ENCODE peak calls at places on chromosomes 3 and 15, in five cellular contexts. One of them, this sample, is unnamed.

GRCh38 chr3:155605571-155605970 is 139.3 kb downstream of the PLCH1 start:
- DNase-seq in aorta: no peak
- DNase-seq in HCT116: no peak
- DNase-seq in PC-9: no peak
- DNase-seq in H9: no peak
- DNase-seq in this sample: no peak

GRCh38 chr15:61447981-61448380 is 218.9 kb upstream of the RORA start:
- DNase-seq in PC-9: no peak
- DNase-seq in aorta: no peak
- DNase-seq in H9: no peak
- DNase-seq in HCT116: no peak
- DNase-seq in this sample: no peak

GRCh38 chr3:86845731-86846130 is 145.2 kb downstream of the VGLL3 start:
- DNase-seq in H9: no peak
- DNase-seq in PC-9: no peak
- DNase-seq in HCT116: no peak
- DNase-seq in aorta: no peak
- DNase-seq in this sample: no peak

GRCh38 chr3:45179163-45179562 is 33.0 kb upstream of the CDCP1 start:
- DNase-seq in aorta: no peak
- DNase-seq in HCT116: no peak
- DNase-seq in PC-9: no peak
- DNase-seq in H9: no peak
- DNase-seq in this sample: no peak

GRCh38 chr3:196263819-196264218 is 23.7 kb downstream of the PCYT1A start:
- DNase-seq in aorta: no peak
- DNase-seq in PC-9: no peak
- DNase-seq in H9: no peak
- DNase-seq in HCT116: no peak
- DNase-seq in this sample: no peak

GRCh38 chr3:156750191-156750873 is 75.8 kb upstream of the LEKR1 start:
- DNase-seq in aorta: no peak
- DNase-seq in HCT116: no peak
- DNase-seq in PC-9: no peak
- DNase-seq in H9: peak
- DNase-seq in this sample: no peak

GRCh38 chr3:107227091-107227490 is 150.1 kb upstream of the CCDC54 start:
- DNase-seq in aorta: no peak
- DNase-seq in H9: no peak
- DNase-seq in PC-9: no peak
- DNase-seq in HCT116: no peak
- DNase-seq in this sample: no peak

GRCh38 chr3:157219215-157219614 is 59.3 kb upstream of the CCNL1 start:
- DNase-seq in aorta: no peak
- DNase-seq in H9: no peak
- DNase-seq in PC-9: no peak
- DNase-seq in HCT116: no peak
- DNase-seq in this sample: no peak

GRCh38 chr3:45932112-45932511 is 11.2 kb upstream of the CXCR6 start:
- DNase-seq in PC-9: no peak
- DNase-seq in aorta: no peak
- DNase-seq in HCT116: no peak
- DNase-seq in H9: no peak
- DNase-seq in this sample: no peak

GRCh38 chr3:188583476-188584161 is 429.7 kb downstream of the LPP start:
- DNase-seq in HCT116: no peak
- DNase-seq in PC-9: no peak
- DNase-seq in aorta: no peak
- DNase-seq in H9: no peak
- DNase-seq in this sample: no peak

GRCh38 chr3:172106989-172107388 is 67.6 kb downstream of the FNDC3B start:
- DNase-seq in PC-9: no peak
- DNase-seq in HCT116: no peak
- DNase-seq in H9: no peak
- DNase-seq in aorta: no peak
- DNase-seq in this sample: no peak

GRCh38 chr3:135736740-135737139 is 228.8 kb upstream of the PPP2R3A start:
- DNase-seq in HCT116: peak
- DNase-seq in aorta: no peak
- DNase-seq in PC-9: no peak
- DNase-seq in H9: peak
- DNase-seq in this sample: no peak

GRCh38 chr3:141454906-141455602 is 31.8 kb upstream of the RASA2 start:
- DNase-seq in PC-9: peak
- DNase-seq in H9: peak
- DNase-seq in HCT116: peak
- DNase-seq in aorta: no peak
- DNase-seq in this sample: no peak

GRCh38 chr3:41207355-41207754 is 8.1 kb downstream of the CTNNB1 start:
- DNase-seq in PC-9: no peak
- DNase-seq in aorta: no peak
- DNase-seq in H9: no peak
- DNase-seq in HCT116: no peak
- DNase-seq in this sample: no peak

GRCh38 chr3:113758389-113759029 is 11.7 kb downstream of the ATP6V1A start:
- DNase-seq in HCT116: no peak
- DNase-seq in H9: no peak
- DNase-seq in PC-9: no peak
- DNase-seq in aorta: no peak
- DNase-seq in this sample: no peak

GRCh38 chr3:65352951-65353350 is 665.2 kb upstream of the ADAMTS9 start:
- DNase-seq in HCT116: no peak
- DNase-seq in H9: no peak
- DNase-seq in PC-9: no peak
- DNase-seq in aorta: no peak
- DNase-seq in this sample: no peak

GRCh38 chr3:151460774-151461450 is at the start of gene IGSF10:
- DNase-seq in HCT116: no peak
- DNase-seq in aorta: peak
- DNase-seq in H9: peak
- DNase-seq in PC-9: no peak
- DNase-seq in this sample: peak

GRCh38 chr15:93495799-93496637 is 407.0 kb upstream of the RGMA start:
- DNase-seq in PC-9: no peak
- DNase-seq in HCT116: no peak
- DNase-seq in aorta: no peak
- DNase-seq in H9: no peak
- DNase-seq in this sample: no peak

GRCh38 chr3:12719984-12720656 is 38.9 kb downstream of the TMEM40 start:
- DNase-seq in HCT116: peak
- DNase-seq in aorta: peak
- DNase-seq in PC-9: peak
- DNase-seq in H9: peak
- DNase-seq in this sample: peak

GRCh38 chr15:42576040-42576594 is 711 bp downstream of the STARD9 start:
- DNase-seq in aorta: no peak
- DNase-seq in PC-9: no peak
- DNase-seq in H9: no peak
- DNase-seq in HCT116: no peak
- DNase-seq in this sample: no peak

GRCh38 chr3:55771503-55771902 is 284.4 kb upstream of the WNT5A start:
- DNase-seq in H9: no peak
- DNase-seq in PC-9: no peak
- DNase-seq in HCT116: no peak
- DNase-seq in aorta: no peak
- DNase-seq in this sample: no peak

GRCh38 chr15:56557415-56557814 is 92.5 kb upstream of the MNS1 start:
- DNase-seq in H9: no peak
- DNase-seq in PC-9: no peak
- DNase-seq in aorta: no peak
- DNase-seq in HCT116: no peak
- DNase-seq in this sample: no peak

GRCh38 chr3:38549957-38550840 is 54.1 kb downstream of the EXOG start:
- DNase-seq in aorta: peak
- DNase-seq in PC-9: no peak
- DNase-seq in HCT116: no peak
- DNase-seq in H9: peak
- DNase-seq in this sample: no peak

GRCh38 chr15:87123676-87124382 is 1044.2 kb downstream of the AGBL1 start:
- DNase-seq in aorta: no peak
- DNase-seq in HCT116: no peak
- DNase-seq in H9: no peak
- DNase-seq in PC-9: no peak
- DNase-seq in this sample: no peak

GRCh38 chr15:38103564-38103963 is 149.1 kb upstream of the SPRED1 start:
- DNase-seq in HCT116: no peak
- DNase-seq in H9: no peak
- DNase-seq in PC-9: no peak
- DNase-seq in aorta: no peak
- DNase-seq in this sample: no peak

GRCh38 chr3:10348404-10348721 is 27.5 kb upstream of the SEC13 start:
- DNase-seq in HCT116: no peak
- DNase-seq in H9: no peak
- DNase-seq in aorta: peak
- DNase-seq in PC-9: no peak
- DNase-seq in this sample: no peak

GRCh38 chr3:196135693-196136639 is 54.1 kb upstream of the TFRC start:
- DNase-seq in aorta: peak
- DNase-seq in H9: no peak
- DNase-seq in PC-9: peak
- DNase-seq in HCT116: no peak
- DNase-seq in this sample: no peak

GRCh38 chr3:32376098-32376497 is 15.6 kb upstream of the CMTM7 start:
- DNase-seq in HCT116: no peak
- DNase-seq in H9: no peak
- DNase-seq in aorta: no peak
- DNase-seq in PC-9: no peak
- DNase-seq in this sample: no peak

GRCh38 chr15:77633913-77634265 is 1.2 kb upstream of the LINGO1 start:
- DNase-seq in aorta: no peak
- DNase-seq in PC-9: no peak
- DNase-seq in H9: peak
- DNase-seq in HCT116: no peak
- DNase-seq in this sample: no peak
- H3K27ac ChIP-seq in aorta: no peak
- H3K27ac ChIP-seq in PC-9: no peak
- H3K27ac ChIP-seq in H9: peak
- H3K27ac ChIP-seq in HCT116: no peak
- H3K27ac ChIP-seq in this sample: no peak

DNA sequence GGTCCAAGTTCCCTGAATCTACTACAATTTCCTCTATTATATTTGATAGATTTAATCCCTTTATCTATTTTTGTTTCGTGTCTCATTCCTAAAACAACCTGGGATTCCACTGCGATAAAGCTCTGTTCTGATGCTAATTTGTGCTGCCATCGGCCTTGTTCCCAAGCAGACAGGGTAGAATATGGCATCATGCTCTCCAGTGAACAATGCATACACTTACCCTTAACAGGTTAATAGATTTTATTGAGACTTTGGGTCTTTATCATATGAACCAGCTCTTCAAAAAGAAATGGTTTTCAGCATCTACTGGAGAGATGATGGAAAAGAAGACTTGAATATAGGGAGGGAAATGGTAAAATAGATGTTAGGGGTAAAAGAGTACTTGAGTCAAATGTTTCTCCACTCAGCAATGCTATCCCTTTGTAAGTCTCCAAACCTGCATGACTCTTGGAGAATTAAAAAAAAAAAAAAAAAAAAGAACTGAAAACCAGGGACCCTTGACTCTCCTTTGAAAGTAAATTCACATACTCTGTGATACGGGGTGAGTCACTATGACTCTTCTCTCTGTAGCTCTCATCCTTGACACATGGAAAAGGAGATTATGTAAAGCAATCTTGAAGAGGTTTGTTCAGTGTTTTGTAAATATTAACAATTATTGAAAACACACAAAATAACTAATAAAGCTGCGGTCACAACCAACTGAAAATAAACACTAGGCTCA is 268.8 kb downstream of the ZBTB20 start:
- DNase-seq in PC-9: no peak
- DNase-seq in HCT116: peak
- DNase-seq in H9: no peak
- DNase-seq in aorta: no peak
- DNase-seq in this sample: no peak
- H3K27ac ChIP-seq in PC-9: no peak
- H3K27ac ChIP-seq in HCT116: peak
- H3K27ac ChIP-seq in H9: no peak
- H3K27ac ChIP-seq in aorta: no peak
- H3K27ac ChIP-seq in this sample: no peak

GRCh38 chr3:194713299-194714121 is 27.8 kb downstream of the FAM43A start:
- DNase-seq in H9: no peak
- DNase-seq in PC-9: no peak
- DNase-seq in HCT116: no peak
- DNase-seq in aorta: no peak
- DNase-seq in this sample: no peak

GRCh38 chr3:194711913-194712312 is 26.2 kb downstream of the FAM43A start:
- DNase-seq in H9: no peak
- DNase-seq in PC-9: peak
- DNase-seq in aorta: no peak
- DNase-seq in HCT116: peak
- DNase-seq in this sample: peak

GRCh38 chr3:194714564-194714963 is 28.9 kb downstream of the FAM43A start:
- DNase-seq in aorta: no peak
- DNase-seq in H9: no peak
- DNase-seq in HCT116: no peak
- DNase-seq in PC-9: no peak
- DNase-seq in this sample: no peak

GRCh38 chr3:194714122-194714425 is 28.4 kb downstream of the FAM43A start:
- DNase-seq in PC-9: no peak
- DNase-seq in HCT116: no peak
- DNase-seq in aorta: no peak
- DNase-seq in H9: no peak
- DNase-seq in this sample: no peak

DNA sequence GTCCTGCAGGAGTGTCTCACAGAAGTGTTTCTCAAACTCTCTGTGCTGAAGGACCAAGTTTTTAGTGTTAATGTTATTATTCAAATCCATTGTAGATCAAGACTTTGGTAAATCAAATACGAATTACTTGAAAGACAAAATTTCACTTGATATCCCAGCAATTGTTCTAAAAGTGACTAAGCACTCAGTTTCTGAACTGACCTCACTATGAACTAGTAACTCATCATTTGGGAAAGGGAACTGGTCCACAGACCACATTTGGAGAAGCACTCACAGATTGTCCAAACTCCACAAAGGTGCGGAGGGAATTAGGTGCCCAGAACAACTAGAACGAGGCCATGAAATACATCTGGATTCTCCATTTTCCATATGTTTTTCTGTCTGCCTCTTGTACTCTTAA is 25.6 kb downstream of the FAM43A start:
- DNase-seq in PC-9: no peak
- DNase-seq in HCT116: no peak
- DNase-seq in H9: no peak
- DNase-seq in aorta: no peak
- DNase-seq in this sample: no peak
- H3K27ac ChIP-seq in PC-9: peak
- H3K27ac ChIP-seq in HCT116: no peak
- H3K27ac ChIP-seq in H9: no peak
- H3K27ac ChIP-seq in aorta: no peak
- H3K27ac ChIP-seq in this sample: peak

DNA sequence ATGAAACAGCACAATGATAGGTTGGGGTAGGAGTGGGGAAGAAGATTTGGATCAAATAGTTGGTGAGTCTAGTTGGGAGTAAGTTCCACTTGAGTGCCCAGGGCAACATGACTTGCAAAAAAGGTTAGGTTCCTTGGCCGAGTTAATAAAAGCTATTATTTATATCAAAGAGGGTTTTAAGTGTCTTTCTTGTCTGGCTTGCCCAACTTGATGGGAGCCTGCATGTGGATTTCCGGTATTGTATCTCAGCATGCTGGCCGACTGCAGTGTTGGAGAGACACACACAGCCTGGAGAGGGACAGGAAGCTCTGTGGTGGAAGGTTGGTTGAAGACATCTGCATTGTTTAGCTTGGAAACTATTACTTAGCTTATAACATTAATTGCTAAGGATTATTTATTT is 449.5 kb upstream of the TBL1XR1 start:
- DNase-seq in H9: no peak
- DNase-seq in HCT116: no peak
- DNase-seq in aorta: no peak
- DNase-seq in PC-9: no peak
- DNase-seq in this sample: no peak
- H3K27ac ChIP-seq in H9: no peak
- H3K27ac ChIP-seq in HCT116: no peak
- H3K27ac ChIP-seq in aorta: no peak
- H3K27ac ChIP-seq in PC-9: no peak
- H3K27ac ChIP-seq in this sample: no peak

This sample was measured in psoas muscle.